ENCODE peak calls at places on chromosomes 1 and 21, in eight cellular contexts. D, N, I, W, T, R, Y and X are unnamed samples.
A peak's percentile ranks its signal among the peaks of the same experiment; 100 is the strongest.

GRCh38 chr1:186887198-186887597 is 58.4 kb downstream of the PLA2G4A start:
- DNase-seq in D (no peak), N (no peak), I (no peak), W (no peak), T (no peak), R (no peak), Y (no peak), X (no peak)

GRCh38 chr21:14736672-14737071 is 190.6 kb upstream of the SAMSN1 start:
- DNase-seq in D (no peak), N (no peak), I (no peak), W (no peak), T (no peak), R (no peak), Y (no peak), X (no peak)

GRCh38 chr1:27726173-27726793 is 522 bp downstream of the FAM76A start:
- DNase-seq in D (peak; percentile 38), N (no peak), I (peak; percentile 80), W (peak; percentile 60), T (peak; percentile 79), R (peak; percentile 30), Y (peak; percentile 62), X (peak; percentile 63)

GRCh38 chr21:36813071-36813470 is 114.2 kb downstream of the SIM2 start:
- DNase-seq in D (no peak), N (no peak), I (no peak), W (no peak), T (no peak), R (no peak), Y (no peak), X (no peak)

GRCh38 chr1:224539971-224540370 is 76.1 kb upstream of the CNIH3 start:
- DNase-seq in D (no peak), N (no peak), I (no peak), W (no peak), T (no peak), R (no peak), Y (no peak), X (no peak)

GRCh38 chr1:77473690-77474089 is 191.9 kb downstream of the AK5 start:
- DNase-seq in D (peak; percentile 43), N (peak; percentile 70), I (no peak), W (no peak), T (no peak), R (no peak), Y (no peak), X (no peak)

GRCh38 chr1:200628223-200628868 is 7.8 kb upstream of the KIF14 start:
- DNase-seq in D (no peak), N (no peak), I (no peak), W (no peak), T (peak; percentile 74), R (no peak), Y (no peak), X (peak; percentile 77)

GRCh38 chr1:19081218-19081893 is 124.9 kb upstream of the IFFO2 start:
- DNase-seq in D (peak; percentile 51), N (no peak), I (no peak), W (no peak), T (no peak), R (peak; percentile 81), Y (peak; percentile 41), X (no peak)

GRCh38 chr21:17802568-17802967 is 16.6 kb downstream of the C21orf91 start:
- DNase-seq in D (peak; percentile 47), N (peak; percentile 16), I (no peak), W (no peak), T (no peak), R (no peak), Y (no peak), X (no peak)

GRCh38 chr21:44407493-44407892 is 47.8 kb upstream of the LRRC3 start:
- DNase-seq in D (no peak), N (no peak), I (no peak), W (no peak), T (no peak), R (no peak), Y (no peak), X (no peak)

GRCh38 chr1:3671371-3672180 is 19.3 kb downstream of the TP73 start:
- DNase-seq in D (peak; percentile 26), N (no peak), I (peak; percentile 50), W (peak; percentile 14), T (no peak), R (no peak), Y (peak; percentile 15), X (no peak)

GRCh38 chr1:201675143-201675542 is 136.2 kb downstream of the NAV1 start:
- DNase-seq in D (no peak), N (no peak), I (peak; percentile 62), W (no peak), T (no peak), R (no peak), Y (peak; percentile 37), X (no peak)

GRCh38 chr1:234716907-234717375 is 107.0 kb upstream of the IRF2BP2 start:
- DNase-seq in D (no peak), N (no peak), I (no peak), W (no peak), T (no peak), R (no peak), Y (no peak), X (no peak)

GRCh38 chr1:108527837-108528236 is 32.1 kb upstream of the EEIG2 start:
- DNase-seq in D (no peak), N (no peak), I (no peak), W (no peak), T (no peak), R (no peak), Y (no peak), X (no peak)

GRCh38 chr1:29196863-29197589 is 15.3 kb upstream of the SRSF4 start:
- DNase-seq in D (peak; percentile 89), N (peak; percentile 92), I (no peak), W (no peak), T (no peak), R (no peak), Y (no peak), X (no peak)

GRCh38 chr1:29200905-29201594 is 19.4 kb upstream of the SRSF4 start:
- DNase-seq in D (no peak), N (no peak), I (no peak), W (no peak), T (no peak), R (no peak), Y (no peak), X (no peak)

GRCh38 chr1:29195875-29196274 is 14.2 kb upstream of the SRSF4 start:
- DNase-seq in D (no peak), N (no peak), I (no peak), W (no peak), T (no peak), R (no peak), Y (peak; percentile 65), X (no peak)

GRCh38 chr1:29197993-29198392 is 16.3 kb upstream of the SRSF4 start:
- DNase-seq in D (no peak), N (no peak), I (no peak), W (no peak), T (no peak), R (no peak), Y (no peak), X (no peak)

GRCh38 chr1:29197590-29197924 is 15.9 kb upstream of the SRSF4 start:
- DNase-seq in D (peak; percentile 47), N (no peak), I (no peak), W (no peak), T (peak; percentile 28), R (no peak), Y (no peak), X (peak; percentile 60)
- TF ChIP-seq CTCF in D (peak; percentile 70), N (peak; percentile 58), I (peak; percentile 41), W (no peak), T (no peak), R (no peak), Y (peak; percentile 59), X (peak; percentile 62)

GRCh38 chr1:218475275-218475674 is 130.1 kb downstream of the TGFB2 start:
- DNase-seq in D (no peak), N (no peak), I (no peak), W (no peak), T (no peak), R (no peak), Y (no peak), X (no peak)
- TF ChIP-seq CTCF in D (no peak), N (no peak), I (no peak), W (no peak), T (no peak), R (no peak), Y (no peak), X (no peak)

DNA sequence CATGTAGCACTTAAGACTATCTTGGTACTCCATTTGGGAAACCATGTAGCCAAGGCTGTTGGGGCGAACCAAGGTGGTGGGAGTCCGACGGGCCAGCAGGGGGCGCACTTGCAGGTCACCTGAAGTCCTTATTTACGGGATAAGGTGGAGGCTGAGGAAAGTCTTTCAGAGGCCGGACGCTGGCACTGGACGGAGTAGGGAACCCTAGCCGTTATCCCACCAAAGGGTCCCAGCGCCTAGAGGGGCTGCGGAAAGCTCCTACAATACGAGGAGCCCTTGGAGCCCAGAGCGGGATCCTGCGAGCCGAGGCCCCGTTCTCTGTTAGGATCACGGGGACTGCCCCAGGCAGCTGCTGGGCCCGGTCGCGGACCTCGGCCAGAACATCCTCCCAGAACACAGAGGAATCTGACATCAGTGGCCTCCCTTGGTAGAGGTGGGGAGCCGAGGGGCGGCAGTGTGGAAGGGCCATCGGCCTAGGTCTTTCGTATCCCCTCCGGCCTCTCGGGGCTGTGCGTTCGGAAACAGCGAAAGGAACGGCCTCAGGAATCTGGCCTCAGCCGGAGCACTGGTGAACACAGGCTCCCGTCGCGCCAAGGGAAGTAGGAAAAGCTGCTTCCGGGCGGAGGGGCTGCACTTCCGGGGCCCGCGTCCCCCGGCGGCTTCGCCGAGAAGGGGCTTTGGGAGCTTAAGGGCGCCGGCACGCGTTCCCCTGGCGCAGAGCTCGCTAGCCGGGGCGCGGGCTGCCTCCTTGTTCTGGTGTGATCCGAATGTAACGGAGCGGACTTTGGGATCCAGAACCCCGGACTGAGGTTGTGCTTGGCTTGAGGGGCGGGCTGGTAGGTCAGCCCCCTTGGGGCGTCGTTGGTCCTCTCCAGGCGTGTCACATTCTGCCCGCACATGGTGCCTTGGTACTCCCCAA is 29.9 kb upstream of the RPTN start:
- DNase-seq in D (peak; percentile 40), N (no peak), I (peak; percentile 88), W (peak; percentile 52), T (peak; percentile 65), R (peak; percentile 60), Y (peak; percentile 76), X (peak; percentile 89)
- TF ChIP-seq CTCF in D (peak; percentile 93), N (peak; percentile 53), I (peak; percentile 91), W (no peak), T (peak; percentile 77), R (no peak), Y (peak; percentile 81), X (peak; percentile 99)

DNA sequence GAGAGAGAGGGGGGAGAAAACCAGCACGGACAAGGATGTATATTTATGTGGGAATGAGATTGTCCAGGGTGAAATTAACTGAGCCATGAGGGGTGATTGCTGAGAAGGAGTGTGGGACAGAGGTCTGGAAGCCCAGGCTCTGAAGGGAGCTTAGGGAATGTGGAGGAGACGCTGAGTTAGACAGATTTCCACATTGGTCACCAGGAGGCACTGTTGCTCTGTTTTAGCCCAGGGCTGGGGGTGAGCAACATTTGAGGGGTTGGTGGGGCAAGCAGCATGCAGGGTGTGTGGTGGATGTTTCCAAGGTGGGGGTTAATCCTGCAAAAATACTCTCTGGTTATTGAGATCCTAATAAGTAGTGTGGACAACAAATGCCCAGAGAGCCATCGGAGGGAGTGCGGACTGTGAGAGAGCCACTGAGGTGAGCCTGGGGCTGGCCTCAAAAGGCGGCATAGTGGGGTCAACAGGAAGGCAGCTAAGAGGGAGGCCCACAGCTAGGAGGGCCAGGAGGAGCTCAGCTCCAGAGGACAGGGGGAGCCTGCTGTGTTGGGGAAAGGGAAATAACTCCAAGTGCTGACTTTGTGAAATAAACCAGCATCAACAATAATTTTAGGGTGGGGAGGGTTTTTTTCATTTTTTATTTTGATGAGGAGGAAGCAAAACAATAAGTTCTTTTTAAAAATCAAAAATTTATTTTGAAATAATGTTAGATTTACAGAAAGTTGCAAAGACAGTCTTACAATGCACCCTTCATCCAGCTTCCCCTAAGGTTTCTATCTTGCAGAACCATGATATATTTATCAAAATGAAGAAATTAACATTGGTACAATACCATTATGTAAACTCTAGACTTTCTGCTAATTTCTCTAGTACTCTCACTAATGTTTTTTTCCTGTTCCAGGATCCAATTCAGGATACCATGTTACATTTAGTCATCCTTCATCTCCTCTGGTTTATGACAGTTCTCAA is 82.8 kb upstream of the CD34 start:
- DNase-seq in D (no peak), N (no peak), I (no peak), W (no peak), T (no peak), R (no peak), Y (no peak), X (peak; percentile 32)
- TF ChIP-seq CTCF in D (peak; percentile 68), N (peak; percentile 40), I (peak; percentile 19), W (no peak), T (no peak), R (no peak), Y (peak; percentile 14), X (peak; percentile 72)